ENCODE peak calls at places on chromosomes 6 and 20, in five cellular contexts. A is cardiac muscle cell, P is H9, I is iPS DF 6.9, J is AG04450. M is an unnamed sample.

GRCh38 chr6:209432-210103 is 82.7 kb upstream of the DUSP22 start:
- DNase-seq in A (no peak), P (no peak), I (no peak), J (no peak), M (no peak)

GRCh38 chr20:17762243-17762872 is 62.6 kb downstream of the BANF2 start:
- DNase-seq in A (no peak), P (no peak), I (no peak), J (no peak), M (no peak)

GRCh38 chr20:48313346-48313745 is 514.5 kb downstream of the PREX1 start:
- DNase-seq in A (no peak), P (no peak), I (no peak), J (no peak), M (no peak)

GRCh38 chr6:26025894-26026832 is 61.1 kb upstream of the HFE start:
- DNase-seq in A (peak), P (peak), I (no peak), J (peak), M (peak)

GRCh38 chr6:81713205-81713604 is 39.3 kb downstream of the TENT5A start:
- DNase-seq in A (no peak), P (no peak), I (no peak), J (no peak), M (no peak)

GRCh38 chr20:44407402-44408184 is 52.1 kb downstream of the HNF4A start:
- DNase-seq in A (peak), P (no peak), I (no peak), J (no peak), M (peak)

GRCh38 chr6:12761376-12762115 is 45.0 kb downstream of the PHACTR1 start:
- DNase-seq in A (peak), P (no peak), I (no peak), J (no peak), M (no peak)

GRCh38 chr20:11686900-11687543 is 230.7 kb upstream of the BTBD3 start:
- DNase-seq in A (peak), P (peak), I (no peak), J (no peak), M (peak)

GRCh38 chr6:113475392-113475791 is 381.8 kb upstream of the MARCKS start:
- DNase-seq in A (no peak), P (no peak), I (no peak), J (no peak), M (no peak)

GRCh38 chr6:169800668-169801395 is 49.4 kb downstream of the ERMARD start:
- DNase-seq in A (peak), P (peak), I (no peak), J (peak), M (peak)

GRCh38 chr6:24763578-24763977 is 11.2 kb upstream of the GMNN start:
- DNase-seq in A (no peak), P (no peak), I (no peak), J (no peak), M (no peak)

GRCh38 chr20:64154590-64155257 is 9.5 kb upstream of the MYT1 start:
- DNase-seq in A (no peak), P (no peak), I (no peak), J (no peak), M (peak)

GRCh38 chr6:13488015-13488895 is 855 bp upstream of the GFOD1 start:
- DNase-seq in A (peak), P (peak), I (no peak), J (no peak), M (peak)

GRCh38 chr6:112232845-112233256 is 21.5 kb downstream of the LAMA4 start:
- DNase-seq in A (peak), P (no peak), I (no peak), J (peak), M (peak)

GRCh38 chr6:147217840-147218404 is 13.7 kb downstream of the STXBP5 start:
- DNase-seq in A (no peak), P (no peak), I (no peak), J (no peak), M (no peak)

GRCh38 chr20:49987868-49988690 is 5.3 kb downstream of the SNAI1 start:
- DNase-seq in A (peak), P (no peak), I (no peak), J (no peak), M (no peak)

GRCh38 chr20:57692393-57692792 is 17.4 kb downstream of the PMEPA1 start:
- DNase-seq in A (no peak), P (no peak), I (no peak), J (no peak), M (no peak)

GRCh38 chr20:57693670-57694329 is 16.0 kb downstream of the PMEPA1 start:
- DNase-seq in A (no peak), P (no peak), I (no peak), J (no peak), M (no peak)

GRCh38 chr20:57695012-57695411 is 14.8 kb downstream of the PMEPA1 start:
- DNase-seq in A (no peak), P (no peak), I (no peak), J (no peak), M (no peak)

GRCh38 chr20:57694481-57694880 is 15.3 kb downstream of the PMEPA1 start:
- DNase-seq in A (no peak), P (no peak), I (no peak), J (no peak), M (no peak)

DNA sequence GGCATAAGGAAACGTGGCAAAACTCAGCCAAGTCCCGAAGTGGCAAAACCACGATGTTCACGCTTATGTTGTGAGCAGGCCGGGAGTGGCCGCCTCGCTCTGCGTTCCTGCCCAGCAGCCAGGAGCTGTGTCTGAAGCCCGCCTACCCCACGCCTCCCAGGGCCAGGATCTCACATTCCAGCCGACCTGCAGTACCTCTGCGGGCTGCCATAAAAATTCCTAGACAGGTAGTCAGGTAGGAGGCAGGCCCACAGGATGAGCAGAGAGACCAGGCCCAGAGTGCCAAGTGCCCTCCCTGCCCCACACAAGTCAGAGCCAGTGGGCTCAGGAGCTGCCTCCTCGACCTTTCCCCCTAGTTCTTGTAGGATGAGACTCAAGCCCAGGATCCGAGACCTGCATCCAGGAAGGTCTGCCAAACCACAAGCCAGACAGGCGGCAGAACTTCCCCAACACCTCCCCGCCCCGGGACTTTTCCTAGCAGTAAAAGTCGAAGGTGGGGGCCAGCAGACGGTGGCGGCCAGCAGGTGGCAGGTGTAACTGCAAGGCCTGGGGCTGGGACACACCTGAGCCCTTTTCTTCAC is 16.7 kb downstream of the PMEPA1 start:
- DNase-seq in A (no peak), P (peak), I (no peak), J (no peak), M (no peak)
- H3K27ac ChIP-seq in A (no peak), P (no peak), I (no peak), J (no peak), M (no peak)

DNA sequence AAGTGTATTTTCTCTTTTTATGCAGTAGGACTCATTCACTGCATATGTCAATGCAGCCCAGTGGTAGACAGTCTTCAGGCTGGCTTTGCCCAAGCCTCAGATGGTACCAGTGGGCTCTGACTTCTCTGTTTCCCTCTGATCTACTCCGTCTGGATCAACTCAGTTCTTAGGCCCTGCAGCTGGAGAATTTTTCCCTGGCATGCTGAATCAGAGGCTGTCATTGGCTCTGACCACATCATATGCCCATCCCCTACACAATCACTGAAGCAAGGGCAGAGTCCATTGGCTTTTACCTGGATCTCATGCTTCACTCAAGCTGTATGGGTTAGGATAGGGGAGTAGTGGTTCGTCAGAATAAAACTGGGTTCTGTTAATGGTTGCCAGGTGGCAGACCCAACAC is 57.8 kb downstream of the KIZ start:
- DNase-seq in A (peak), P (no peak), I (no peak), J (no peak), M (no peak)
- H3K27ac ChIP-seq in A (no peak), P (no peak), I (no peak), J (peak), M (no peak)

DNA sequence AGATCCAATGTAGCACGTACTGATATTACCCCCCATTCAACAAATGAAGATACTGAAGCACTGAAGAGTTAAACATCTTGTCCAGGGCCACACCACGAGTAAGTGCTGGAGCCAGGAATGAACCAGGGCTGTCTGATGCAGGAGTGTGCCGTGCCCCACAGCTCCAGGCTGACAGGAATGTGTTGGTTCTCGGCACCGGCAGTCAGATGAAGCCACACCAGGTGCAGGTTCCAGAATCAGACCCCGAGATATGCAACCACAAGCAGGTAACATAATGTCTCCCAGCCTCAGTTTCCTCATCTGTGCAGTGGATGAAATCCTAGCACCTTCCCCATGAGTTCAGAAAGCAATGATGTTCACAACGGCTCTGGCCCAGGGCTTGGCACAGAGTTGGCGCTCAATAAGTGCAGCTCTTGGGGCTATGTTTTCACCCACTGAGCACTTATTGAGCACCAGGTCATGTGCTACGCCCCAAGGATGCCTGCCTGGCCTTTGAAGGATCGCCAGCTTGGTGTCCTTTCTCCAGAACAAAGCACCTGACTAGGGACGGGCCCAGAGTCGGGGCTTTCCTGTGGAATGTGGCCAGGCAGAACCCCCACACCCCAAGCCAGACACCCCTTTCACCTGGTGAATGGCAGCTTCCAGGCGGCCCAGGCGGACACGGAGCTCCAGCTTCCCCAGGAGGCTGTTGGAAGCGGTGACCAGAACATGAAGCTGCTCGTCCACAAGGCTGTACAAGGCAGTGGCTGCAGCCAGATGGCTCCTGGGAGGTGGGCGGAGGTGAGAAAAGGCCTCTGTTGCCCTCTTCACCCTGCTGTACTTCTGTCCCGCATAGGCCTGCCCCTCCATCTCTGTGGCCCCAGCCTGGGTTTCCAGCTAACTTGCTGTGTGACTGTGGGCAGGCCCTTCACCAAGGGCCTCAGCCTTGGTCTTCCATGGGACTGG is 41.3 kb downstream of the KIAA1755 start:
- DNase-seq in A (no peak), P (no peak), I (no peak), J (no peak), M (no peak)
- H3K27ac ChIP-seq in A (no peak), P (no peak), I (no peak), J (no peak), M (no peak)

GRCh38 chr20:51629399-51630058 is 87.0 kb upstream of the NFATC2 start:
- DNase-seq in A (no peak), P (no peak), I (no peak), J (no peak), M (no peak)
- H3K27ac ChIP-seq in A (no peak), P (no peak), I (no peak), J (no peak), M (no peak)

M was measured in right lobe of liver.